ENCODE peak calls at places on chromosomes 2 and 18, in seven cellular contexts. U is sigmoid colon, C is cardiac muscle cell, G is body of pancreas, D is HFFc6, R is HAP-1, N is T-helper 2 cell. A is an unnamed sample.

GRCh38 chr18:74493689-74494088 is 2.5 kb upstream of the CNDP2 start:
- DNase-seq in D (peak; percentile 47), U (no peak), C (peak; percentile 85), R (no peak), N (no peak), G (peak; percentile 73), A (peak; percentile 85)

GRCh38 chr2:3208179-3208578 is 169.4 kb downstream of the EIPR1 start:
- DNase-seq in U (no peak), D (no peak), C (no peak), G (no peak), R (no peak), N (no peak), A (no peak)

GRCh38 chr2:162301151-162301804 is 17.2 kb downstream of the IFIH1 start:
- DNase-seq in U (no peak), C (peak; percentile 83), D (peak; percentile 64), R (peak; percentile 58), G (peak; percentile 61), N (no peak), A (peak; percentile 58)

GRCh38 chr18:45517181-45517741 is 98.0 kb upstream of the SLC14A2 start:
- DNase-seq in U (peak; percentile 73), N (no peak), G (peak; percentile 11), C (peak; percentile 33), R (no peak), D (no peak), A (peak; percentile 24)

GRCh38 chr2:109724533-109725460 is 69.3 kb upstream of the RGPD5 start:
- DNase-seq in N (no peak), C (no peak), G (no peak), R (no peak), U (no peak), D (no peak), A (no peak)

GRCh38 chr2:28463211-28463610 is 32.6 kb upstream of the PLB1 start:
- DNase-seq in U (no peak), D (no peak), N (no peak), G (no peak), C (no peak), R (no peak), A (no peak)

GRCh38 chr18:3869848-3870247 is 419.9 kb downstream of the TGIF1 start:
- DNase-seq in R (peak; percentile 25), D (peak; percentile 64), U (no peak), G (no peak), N (no peak), C (peak; percentile 83), A (peak; percentile 70)

GRCh38 chr2:163155279-163155883 is 316.8 kb upstream of the KCNH7 start:
- DNase-seq in D (peak; percentile 34), U (no peak), R (peak; percentile 54), C (peak; percentile 44), G (no peak), N (no peak), A (peak; percentile 33)

A was measured in small intestine.